ENCODE peak calls at places on chromosome 3, in six cellular contexts. One of them, this sample, is unnamed.

GRCh38 chr3:197792019-197792647 is 1.1 kb downstream of the LRCH3 start:
- DNase-seq in upper lobe of right lung: no peak
- DNase-seq in endothelial cell of umbilical vein: peak
- DNase-seq in neuronal stem cell: no peak
- DNase-seq in cardiac fibroblast: peak
- DNase-seq in naive thymus-derived CD4-positive, alpha-beta T cell: peak
- DNase-seq in this sample: no peak

GRCh38 chr3:53941174-53941573 is 49.5 kb upstream of the SELENOK start:
- DNase-seq in upper lobe of right lung: no peak
- DNase-seq in endothelial cell of umbilical vein: no peak
- DNase-seq in neuronal stem cell: no peak
- DNase-seq in cardiac fibroblast: peak
- DNase-seq in naive thymus-derived CD4-positive, alpha-beta T cell: no peak
- DNase-seq in this sample: no peak

GRCh38 chr3:157128771-157129671 is 30.9 kb downstream of the CCNL1 start:
- DNase-seq in upper lobe of right lung: no peak
- DNase-seq in endothelial cell of umbilical vein: peak
- DNase-seq in neuronal stem cell: no peak
- DNase-seq in cardiac fibroblast: peak
- DNase-seq in naive thymus-derived CD4-positive, alpha-beta T cell: peak
- DNase-seq in this sample: no peak

GRCh38 chr3:62027231-62027630 is 346.1 kb downstream of the FEZF2 start:
- DNase-seq in upper lobe of right lung: no peak
- DNase-seq in endothelial cell of umbilical vein: no peak
- DNase-seq in neuronal stem cell: no peak
- DNase-seq in cardiac fibroblast: no peak
- DNase-seq in naive thymus-derived CD4-positive, alpha-beta T cell: no peak
- DNase-seq in this sample: no peak

GRCh38 chr3:129003578-129004112 is 2.5 kb downstream of the EFCC1 start:
- DNase-seq in upper lobe of right lung: peak
- DNase-seq in endothelial cell of umbilical vein: no peak
- DNase-seq in neuronal stem cell: no peak
- DNase-seq in cardiac fibroblast: no peak
- DNase-seq in naive thymus-derived CD4-positive, alpha-beta T cell: peak
- DNase-seq in this sample: peak

GRCh38 chr3:16511561-16512434 is 1.7 kb downstream of the RFTN1 start:
- DNase-seq in upper lobe of right lung: no peak
- DNase-seq in endothelial cell of umbilical vein: peak
- DNase-seq in neuronal stem cell: no peak
- DNase-seq in cardiac fibroblast: peak
- DNase-seq in naive thymus-derived CD4-positive, alpha-beta T cell: peak
- DNase-seq in this sample: no peak

GRCh38 chr3:169044341-169045113 is 619.0 kb downstream of the MECOM start:
- DNase-seq in upper lobe of right lung: no peak
- DNase-seq in endothelial cell of umbilical vein: peak
- DNase-seq in neuronal stem cell: no peak
- DNase-seq in cardiac fibroblast: peak
- DNase-seq in naive thymus-derived CD4-positive, alpha-beta T cell: no peak
- DNase-seq in this sample: no peak

GRCh38 chr3:89851974-89852621 is 744.7 kb downstream of the EPHA3 start:
- DNase-seq in upper lobe of right lung: no peak
- DNase-seq in endothelial cell of umbilical vein: no peak
- DNase-seq in neuronal stem cell: peak
- DNase-seq in cardiac fibroblast: peak
- DNase-seq in naive thymus-derived CD4-positive, alpha-beta T cell: no peak
- DNase-seq in this sample: peak

GRCh38 chr3:158791259-158791920 is 10.5 kb upstream of the MFSD1 start:
- DNase-seq in upper lobe of right lung: no peak
- DNase-seq in endothelial cell of umbilical vein: peak
- DNase-seq in neuronal stem cell: peak
- DNase-seq in cardiac fibroblast: peak
- DNase-seq in naive thymus-derived CD4-positive, alpha-beta T cell: peak
- DNase-seq in this sample: no peak

GRCh38 chr3:35965908-35966307 is 326.6 kb downstream of the ARPP21 start:
- DNase-seq in upper lobe of right lung: no peak
- DNase-seq in endothelial cell of umbilical vein: peak
- DNase-seq in neuronal stem cell: peak
- DNase-seq in cardiac fibroblast: peak
- DNase-seq in naive thymus-derived CD4-positive, alpha-beta T cell: no peak
- DNase-seq in this sample: no peak

GRCh38 chr3:114597012-114597411 is 303.2 kb downstream of the TIGIT start:
- DNase-seq in upper lobe of right lung: no peak
- DNase-seq in endothelial cell of umbilical vein: no peak
- DNase-seq in neuronal stem cell: no peak
- DNase-seq in cardiac fibroblast: no peak
- DNase-seq in naive thymus-derived CD4-positive, alpha-beta T cell: no peak
- DNase-seq in this sample: no peak

GRCh38 chr3:102643546-102643945 is 208.7 kb downstream of the ZPLD1 start:
- DNase-seq in upper lobe of right lung: no peak
- DNase-seq in endothelial cell of umbilical vein: no peak
- DNase-seq in neuronal stem cell: no peak
- DNase-seq in cardiac fibroblast: no peak
- DNase-seq in naive thymus-derived CD4-positive, alpha-beta T cell: no peak
- DNase-seq in this sample: no peak

GRCh38 chr3:175398676-175399075 is 539.5 kb downstream of the NAALADL2 start:
- DNase-seq in upper lobe of right lung: no peak
- DNase-seq in endothelial cell of umbilical vein: no peak
- DNase-seq in neuronal stem cell: no peak
- DNase-seq in cardiac fibroblast: peak
- DNase-seq in naive thymus-derived CD4-positive, alpha-beta T cell: no peak
- DNase-seq in this sample: no peak

GRCh38 chr3:183381179-183381578 is 47.2 kb downstream of the MCF2L2 start:
- DNase-seq in upper lobe of right lung: no peak
- DNase-seq in endothelial cell of umbilical vein: no peak
- DNase-seq in neuronal stem cell: no peak
- DNase-seq in cardiac fibroblast: peak
- DNase-seq in naive thymus-derived CD4-positive, alpha-beta T cell: no peak
- DNase-seq in this sample: peak

GRCh38 chr3:72584262-72584661 is 264.0 kb downstream of the SHQ1 start:
- DNase-seq in upper lobe of right lung: no peak
- DNase-seq in endothelial cell of umbilical vein: no peak
- DNase-seq in neuronal stem cell: no peak
- DNase-seq in cardiac fibroblast: no peak
- DNase-seq in naive thymus-derived CD4-positive, alpha-beta T cell: no peak
- DNase-seq in this sample: no peak

GRCh38 chr3:172627057-172627809 is 83.6 kb downstream of the NCEH1 start:
- DNase-seq in upper lobe of right lung: no peak
- DNase-seq in endothelial cell of umbilical vein: peak
- DNase-seq in neuronal stem cell: no peak
- DNase-seq in cardiac fibroblast: peak
- DNase-seq in naive thymus-derived CD4-positive, alpha-beta T cell: no peak
- DNase-seq in this sample: no peak

GRCh38 chr3:57967590-57967989 is 40.6 kb upstream of the FLNB start:
- DNase-seq in upper lobe of right lung: no peak
- DNase-seq in endothelial cell of umbilical vein: no peak
- DNase-seq in neuronal stem cell: no peak
- DNase-seq in cardiac fibroblast: no peak
- DNase-seq in naive thymus-derived CD4-positive, alpha-beta T cell: peak
- DNase-seq in this sample: no peak

GRCh38 chr3:46090161-46090591 is 62.9 kb upstream of the XCR1 start:
- DNase-seq in upper lobe of right lung: no peak
- DNase-seq in endothelial cell of umbilical vein: no peak
- DNase-seq in neuronal stem cell: no peak
- DNase-seq in cardiac fibroblast: peak
- DNase-seq in naive thymus-derived CD4-positive, alpha-beta T cell: no peak
- DNase-seq in this sample: no peak

DNA sequence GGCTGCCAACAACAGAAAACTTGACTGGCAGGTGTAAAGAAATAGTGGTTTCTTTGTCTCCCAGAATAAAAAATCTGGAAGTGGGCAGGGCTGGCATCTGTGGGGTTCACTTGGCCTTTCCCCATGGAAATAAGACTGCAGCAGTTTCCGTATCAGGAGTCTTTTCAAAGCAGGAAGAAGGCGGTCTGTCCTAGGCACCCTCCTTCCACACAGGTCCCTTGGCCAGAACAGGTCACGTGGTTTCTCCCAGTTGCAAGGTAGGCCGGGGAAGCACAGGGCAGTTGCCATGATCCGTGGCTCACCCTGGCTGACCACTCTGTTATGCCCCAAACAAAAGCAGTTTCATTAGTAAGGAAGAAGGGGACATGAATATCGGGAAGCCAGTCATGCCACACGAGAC is 45.4 kb downstream of the ZDHHC19 start:
- DNase-seq in upper lobe of right lung: no peak
- DNase-seq in endothelial cell of umbilical vein: no peak
- DNase-seq in neuronal stem cell: no peak
- DNase-seq in cardiac fibroblast: no peak
- DNase-seq in naive thymus-derived CD4-positive, alpha-beta T cell: no peak
- DNase-seq in this sample: no peak
- H3K4me3 ChIP-seq in upper lobe of right lung: no peak
- H3K4me3 ChIP-seq in endothelial cell of umbilical vein: no peak
- H3K4me3 ChIP-seq in neuronal stem cell: no peak
- H3K4me3 ChIP-seq in cardiac fibroblast: no peak
- H3K4me3 ChIP-seq in naive thymus-derived CD4-positive, alpha-beta T cell: no peak
- H3K4me3 ChIP-seq in this sample: no peak

GRCh38 chr3:192156382-192156781 is 571.0 kb downstream of the FGF12 start:
- DNase-seq in upper lobe of right lung: no peak
- DNase-seq in endothelial cell of umbilical vein: no peak
- DNase-seq in neuronal stem cell: no peak
- DNase-seq in cardiac fibroblast: no peak
- DNase-seq in naive thymus-derived CD4-positive, alpha-beta T cell: no peak
- DNase-seq in this sample: no peak

GRCh38 chr3:192155194-192155593 is 572.1 kb downstream of the FGF12 start:
- DNase-seq in upper lobe of right lung: no peak
- DNase-seq in endothelial cell of umbilical vein: no peak
- DNase-seq in neuronal stem cell: no peak
- DNase-seq in cardiac fibroblast: no peak
- DNase-seq in naive thymus-derived CD4-positive, alpha-beta T cell: no peak
- DNase-seq in this sample: no peak
- H3K4me3 ChIP-seq in upper lobe of right lung: no peak
- H3K4me3 ChIP-seq in endothelial cell of umbilical vein: no peak
- H3K4me3 ChIP-seq in neuronal stem cell: no peak
- H3K4me3 ChIP-seq in cardiac fibroblast: no peak
- H3K4me3 ChIP-seq in naive thymus-derived CD4-positive, alpha-beta T cell: no peak
- H3K4me3 ChIP-seq in this sample: no peak

GRCh38 chr3:154486949-154487348 is 57.0 kb upstream of the GPR149 start:
- DNase-seq in upper lobe of right lung: no peak
- DNase-seq in endothelial cell of umbilical vein: no peak
- DNase-seq in neuronal stem cell: no peak
- DNase-seq in cardiac fibroblast: no peak
- DNase-seq in naive thymus-derived CD4-positive, alpha-beta T cell: no peak
- DNase-seq in this sample: no peak
- H3K4me3 ChIP-seq in upper lobe of right lung: no peak
- H3K4me3 ChIP-seq in endothelial cell of umbilical vein: no peak
- H3K4me3 ChIP-seq in neuronal stem cell: no peak
- H3K4me3 ChIP-seq in cardiac fibroblast: no peak
- H3K4me3 ChIP-seq in naive thymus-derived CD4-positive, alpha-beta T cell: no peak
- H3K4me3 ChIP-seq in this sample: no peak

DNA sequence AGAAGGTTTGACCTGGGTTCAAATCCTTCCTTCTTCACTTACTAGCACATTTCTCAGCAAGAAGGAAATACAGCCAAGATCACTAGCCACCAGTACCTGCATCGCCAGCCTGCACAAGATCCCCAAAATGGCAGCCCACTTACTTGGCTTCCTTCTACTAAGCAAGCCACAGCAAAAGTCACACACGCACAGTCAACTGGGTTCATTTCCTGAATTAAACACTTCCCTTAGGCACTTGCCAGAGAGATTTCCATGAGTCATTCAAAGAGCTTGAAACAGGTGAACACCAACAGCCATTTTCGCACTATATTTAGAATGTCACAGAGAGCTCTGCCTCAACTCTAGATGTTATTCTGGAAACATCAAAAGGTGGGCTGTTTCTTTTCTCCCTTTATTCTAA is 42.6 kb downstream of the MGLL start:
- DNase-seq in upper lobe of right lung: no peak
- DNase-seq in endothelial cell of umbilical vein: peak
- DNase-seq in neuronal stem cell: no peak
- DNase-seq in cardiac fibroblast: peak
- DNase-seq in naive thymus-derived CD4-positive, alpha-beta T cell: no peak
- DNase-seq in this sample: peak
- H3K4me3 ChIP-seq in upper lobe of right lung: no peak
- H3K4me3 ChIP-seq in endothelial cell of umbilical vein: no peak
- H3K4me3 ChIP-seq in neuronal stem cell: no peak
- H3K4me3 ChIP-seq in cardiac fibroblast: no peak
- H3K4me3 ChIP-seq in naive thymus-derived CD4-positive, alpha-beta T cell: no peak
- H3K4me3 ChIP-seq in this sample: no peak

GRCh38 chr3:44974406-44974805 is 1.6 kb downstream of the ZDHHC3 start:
- DNase-seq in upper lobe of right lung: no peak
- DNase-seq in endothelial cell of umbilical vein: no peak
- DNase-seq in neuronal stem cell: no peak
- DNase-seq in cardiac fibroblast: no peak
- DNase-seq in naive thymus-derived CD4-positive, alpha-beta T cell: no peak
- DNase-seq in this sample: no peak
- H3K4me3 ChIP-seq in upper lobe of right lung: peak
- H3K4me3 ChIP-seq in endothelial cell of umbilical vein: peak
- H3K4me3 ChIP-seq in neuronal stem cell: peak
- H3K4me3 ChIP-seq in cardiac fibroblast: no peak
- H3K4me3 ChIP-seq in naive thymus-derived CD4-positive, alpha-beta T cell: peak
- H3K4me3 ChIP-seq in this sample: peak

GRCh38 chr3:188270423-188270972 is 116.5 kb downstream of the LPP start:
- DNase-seq in upper lobe of right lung: no peak
- DNase-seq in endothelial cell of umbilical vein: peak
- DNase-seq in neuronal stem cell: no peak
- DNase-seq in cardiac fibroblast: peak
- DNase-seq in naive thymus-derived CD4-positive, alpha-beta T cell: no peak
- DNase-seq in this sample: no peak

GRCh38 chr3:188269040-188269439 is 115.1 kb downstream of the LPP start:
- DNase-seq in upper lobe of right lung: no peak
- DNase-seq in endothelial cell of umbilical vein: no peak
- DNase-seq in neuronal stem cell: no peak
- DNase-seq in cardiac fibroblast: no peak
- DNase-seq in naive thymus-derived CD4-positive, alpha-beta T cell: no peak
- DNase-seq in this sample: peak

GRCh38 chr3:188266581-188267274 is 112.8 kb downstream of the LPP start:
- DNase-seq in upper lobe of right lung: peak
- DNase-seq in endothelial cell of umbilical vein: peak
- DNase-seq in neuronal stem cell: no peak
- DNase-seq in cardiac fibroblast: peak
- DNase-seq in naive thymus-derived CD4-positive, alpha-beta T cell: no peak
- DNase-seq in this sample: no peak

GRCh38 chr3:188268336-188268735 is 114.4 kb downstream of the LPP start:
- DNase-seq in upper lobe of right lung: no peak
- DNase-seq in endothelial cell of umbilical vein: no peak
- DNase-seq in neuronal stem cell: no peak
- DNase-seq in cardiac fibroblast: no peak
- DNase-seq in naive thymus-derived CD4-positive, alpha-beta T cell: no peak
- DNase-seq in this sample: peak

GRCh38 chr3:188267790-188268333 is 113.9 kb downstream of the LPP start:
- DNase-seq in upper lobe of right lung: no peak
- DNase-seq in endothelial cell of umbilical vein: no peak
- DNase-seq in neuronal stem cell: no peak
- DNase-seq in cardiac fibroblast: no peak
- DNase-seq in naive thymus-derived CD4-positive, alpha-beta T cell: no peak
- DNase-seq in this sample: no peak
- H3K4me3 ChIP-seq in upper lobe of right lung: no peak
- H3K4me3 ChIP-seq in endothelial cell of umbilical vein: no peak
- H3K4me3 ChIP-seq in neuronal stem cell: no peak
- H3K4me3 ChIP-seq in cardiac fibroblast: no peak
- H3K4me3 ChIP-seq in naive thymus-derived CD4-positive, alpha-beta T cell: no peak
- H3K4me3 ChIP-seq in this sample: no peak